ENCODE peak calls at places on chromosomes 12 and 14, in six cellular contexts. P is A549, Z is GM12878, E is HepG2, F is SK-N-SH, B is H1. O is an unnamed sample.
A peak's percentile ranks its signal among the peaks of the same experiment; 100 is the strongest.

GRCh38 chr14:81529391-81529790 is 4.3 kb downstream of the SEL1L start:
- DNase-seq in Z (no peak), F (no peak), P (no peak), B (no peak), E (no peak), O (no peak)

GRCh38 chr14:102086346-102086971 is 385 bp downstream of the HSP90AA1 start:
- DNase-seq in E (no peak), P (no peak), F (peak; percentile 73), B (no peak), Z (no peak), O (peak; percentile 67)

GRCh38 chr14:100989924-100990323 is 86.4 kb upstream of the RTL1 start:
- DNase-seq in P (no peak), E (no peak), Z (no peak), B (no peak), F (no peak), O (no peak)

GRCh38 chr12:108859923-108860291 is 2.5 kb upstream of the SSH1 start:
- DNase-seq in E (no peak), B (no peak), P (no peak), Z (no peak), F (no peak), O (no peak)

GRCh38 chr12:97616936-97617335 is 154.3 kb downstream of the RMST start:
- DNase-seq in F (no peak), Z (no peak), P (no peak), B (no peak), E (no peak), O (no peak)

GRCh38 chr12:105922670-105923102 is 216.1 kb downstream of the NUAK1 start:
- DNase-seq in E (no peak), Z (no peak), F (no peak), P (peak; percentile 39), B (no peak), O (no peak)

GRCh38 chr12:92603741-92604432 is 98.9 kb upstream of the PLEKHG7 start:
- DNase-seq in F (no peak), P (no peak), Z (no peak), B (no peak), E (no peak), O (no peak)

GRCh38 chr14:97021571-97022171 is 224.5 kb downstream of the VRK1 start:
- DNase-seq in Z (no peak), F (no peak), E (no peak), B (no peak), P (peak; percentile 34), O (peak; percentile 35)

GRCh38 chr14:103488960-103489359 is 33.7 kb downstream of the CKB start:
- DNase-seq in B (no peak), P (no peak), E (no peak), F (no peak), Z (no peak), O (no peak)

GRCh38 chr14:100106260-100106659 is 41.0 kb downstream of the EVL start:
- DNase-seq in B (no peak), P (no peak), Z (no peak), E (no peak), F (no peak), O (peak; percentile 22)

GRCh38 chr14:70148911-70149675 is 39.7 kb downstream of the SLC8A3 start:
- DNase-seq in E (no peak), P (no peak), B (no peak), F (peak; percentile 56), Z (no peak), O (no peak)

GRCh38 chr14:100536141-100536540 is 51.1 kb downstream of the BEGAIN start:
- DNase-seq in Z (no peak), E (no peak), F (peak; percentile 73), B (no peak), P (no peak), O (no peak)

GRCh38 chr12:26642361-26642760 is 190.6 kb downstream of the ITPR2 start:
- DNase-seq in F (no peak), E (no peak), Z (no peak), P (no peak), B (no peak), O (no peak)

GRCh38 chr14:77238996-77239395 is 32.0 kb downstream of the NGB start:
- DNase-seq in B (no peak), F (no peak), E (no peak), P (no peak), Z (no peak), O (no peak)

GRCh38 chr12:131116437-131117117 is 162.9 kb downstream of the ADGRD1 start:
- DNase-seq in B (no peak), F (peak; percentile 66), Z (no peak), P (peak; percentile 45), E (no peak), O (peak; percentile 20)

GRCh38 chr14:66444271-66444987 is 41.7 kb upstream of the CCDC196 start:
- DNase-seq in F (no peak), Z (no peak), B (no peak), E (no peak), P (no peak), O (no peak)

GRCh38 chr12:105843989-105844768 is 294.6 kb downstream of the NUAK1 start:
- DNase-seq in Z (no peak), B (no peak), P (no peak), E (no peak), F (no peak), O (peak; percentile 9)

GRCh38 chr14:103803661-103804060 is 43.7 kb downstream of the PPP1R13B start:
- DNase-seq in F (no peak), Z (no peak), P (no peak), E (no peak), B (no peak), O (no peak)

GRCh38 chr12:19482551-19483109 is 43.3 kb downstream of the AEBP2 start:
- DNase-seq in Z (peak; percentile 84), F (peak; percentile 20), E (no peak), P (no peak), B (no peak), O (peak; percentile 65)

GRCh38 chr12:64169999-64170398 is 52.1 kb downstream of the KICS2 start:
- DNase-seq in P (no peak), E (no peak), F (no peak), Z (no peak), B (no peak), O (no peak)

GRCh38 chr12:56333679-56334489 is at the start of gene PAN2:
- DNase-seq in Z (peak; percentile 89), E (peak; percentile 96), F (peak; percentile 93), P (peak; percentile 100), B (peak; percentile 67), O (peak; percentile 99)

GRCh38 chr12:14854586-14855163 is 11.3 kb upstream of the ART4 start:
- DNase-seq in E (no peak), B (no peak), F (no peak), P (no peak), Z (no peak), O (no peak)

GRCh38 chr12:115209230-115209629 is 525.3 kb upstream of the TBX3 start:
- DNase-seq in B (no peak), Z (no peak), E (no peak), P (no peak), F (peak; percentile 12), O (no peak)
- TF ChIP-seq CHD2 in B (no peak), Z (no peak), E (no peak), P (no peak), F (no peak), O (no peak)

GRCh38 chr12:3526776-3527175 is 35.8 kb downstream of the PRMT8 start:
- DNase-seq in P (no peak), Z (no peak), B (no peak), F (no peak), E (no peak), O (no peak)

GRCh38 chr12:3530548-3530947 is 39.5 kb downstream of the PRMT8 start:
- DNase-seq in Z (no peak), F (no peak), E (no peak), B (no peak), P (no peak), O (no peak)

GRCh38 chr12:3529281-3529680 is 38.3 kb downstream of the PRMT8 start:
- DNase-seq in E (no peak), Z (no peak), F (no peak), P (no peak), B (no peak), O (no peak)

GRCh38 chr12:3527736-3528135 is 36.7 kb downstream of the PRMT8 start:
- DNase-seq in B (no peak), E (no peak), Z (no peak), P (no peak), F (no peak), O (no peak)

GRCh38 chr12:3527181-3527580 is 36.2 kb downstream of the PRMT8 start:
- DNase-seq in Z (no peak), E (no peak), P (no peak), B (no peak), F (no peak), O (no peak)
- TF ChIP-seq CHD2 in Z (no peak), E (no peak), P (no peak), B (no peak), F (no peak), O (no peak)

DNA sequence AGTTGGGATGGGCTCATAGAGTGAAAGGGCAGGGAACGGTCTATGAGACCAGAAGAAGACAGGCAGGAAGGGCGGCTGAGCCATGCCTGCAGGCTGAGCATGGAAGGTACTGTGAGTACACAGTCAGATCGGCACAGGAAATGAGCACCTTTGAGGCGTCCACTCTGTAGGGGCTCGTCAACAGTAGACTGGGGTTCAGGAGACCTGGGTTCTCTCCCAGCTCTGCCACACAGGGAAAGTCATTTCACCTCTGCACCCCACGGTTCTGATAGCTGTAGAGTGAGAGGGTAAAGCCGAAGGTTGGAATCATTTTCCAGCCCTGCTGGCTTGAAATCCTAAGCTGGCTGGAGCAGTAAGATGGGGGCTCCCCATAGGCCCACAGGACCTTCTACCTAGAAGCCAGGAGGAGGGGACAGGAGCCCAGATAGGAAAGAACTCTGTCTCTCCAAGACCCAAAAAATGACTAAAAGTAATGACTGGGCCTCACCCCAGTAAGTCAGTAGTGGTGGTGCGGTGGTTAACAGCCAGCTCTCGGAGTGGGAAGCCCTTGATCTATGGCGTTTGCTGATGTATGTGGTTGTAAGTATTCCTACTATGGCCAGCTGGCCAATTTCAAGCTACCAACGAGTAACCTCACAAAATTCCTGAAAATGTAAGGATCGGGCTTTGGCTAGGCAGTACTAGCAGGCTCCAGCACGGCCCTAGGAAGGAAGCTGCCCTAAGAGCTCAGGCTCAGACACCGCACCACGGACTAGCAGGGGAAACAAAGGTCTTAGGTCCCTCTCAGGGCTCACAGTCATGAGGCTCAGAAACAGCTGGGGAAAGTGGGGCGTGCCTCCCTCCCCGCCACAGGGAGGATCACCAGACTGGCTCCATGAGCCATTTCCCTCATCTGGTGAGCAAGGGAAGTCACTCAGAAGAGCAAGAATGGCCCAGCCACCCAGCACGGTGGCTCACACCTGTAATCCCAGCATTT is 10.3 kb upstream of the CD27 start:
- DNase-seq in F (no peak), Z (no peak), E (no peak), B (no peak), P (no peak), O (no peak)
- TF ChIP-seq CHD2 in F (no peak), Z (no peak), E (no peak), B (no peak), P (no peak), O (no peak)

DNA sequence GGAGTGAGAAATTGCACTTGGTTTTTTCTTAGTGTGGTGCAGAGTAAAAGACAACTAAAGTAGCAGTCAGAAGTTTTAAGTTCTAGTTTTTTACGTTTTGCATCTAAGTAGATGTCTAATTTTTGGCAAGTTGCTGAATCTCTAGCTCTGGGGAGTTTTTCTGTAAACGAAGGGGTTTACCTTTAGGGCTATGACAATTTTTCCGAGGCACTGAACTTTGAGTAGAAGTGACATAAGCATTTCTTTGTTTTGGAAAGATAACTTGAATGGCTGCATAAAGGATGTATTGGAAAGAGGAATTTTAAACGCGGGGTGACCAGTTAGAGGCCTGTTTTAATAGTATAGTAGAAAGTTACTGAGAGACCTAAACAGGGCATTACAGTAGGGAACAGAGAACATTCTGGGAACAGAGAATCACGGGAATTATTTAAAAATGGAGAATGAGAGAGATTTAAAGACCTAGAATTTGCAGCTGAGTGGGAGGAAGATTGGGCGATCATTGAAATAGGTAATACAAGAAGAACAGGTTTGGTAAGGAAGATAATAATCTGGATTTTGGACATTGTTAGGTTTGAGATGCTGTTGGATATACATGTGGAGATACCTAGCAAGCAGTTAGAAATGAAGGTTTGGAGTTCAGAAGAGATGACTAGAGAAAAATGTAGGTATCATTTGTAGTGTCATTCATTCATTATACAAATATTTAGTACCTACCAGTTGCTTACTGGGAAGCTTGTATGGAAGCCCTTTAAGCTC is 1.2 kb downstream of the ZNF410 start:
- DNase-seq in F (no peak), Z (no peak), P (no peak), B (no peak), E (peak; percentile 42), O (no peak)
- TF ChIP-seq CHD2 in F (no peak), Z (no peak), P (no peak), B (no peak), E (no peak), O (no peak)